ENCODE peak calls at places on chromosomes 1 and 21, in six cellular contexts. One of them, this sample, is unnamed.

GRCh38 chr1:21174230-21174629 is 2.5 kb downstream of the EIF4G3 start:
- DNase-seq in GM12878: no peak
- DNase-seq in HepG2: no peak
- DNase-seq in SK-N-SH: no peak
- DNase-seq in H1: no peak
- DNase-seq in K562: no peak
- DNase-seq in this sample: no peak

GRCh38 chr1:24369801-24370200 is 43.8 kb downstream of the STPG1 start:
- DNase-seq in SK-N-SH: no peak
- DNase-seq in K562: no peak
- DNase-seq in GM12878: no peak
- DNase-seq in H1: no peak
- DNase-seq in HepG2: no peak
- DNase-seq in this sample: no peak

GRCh38 chr1:114026797-114027196 is 47.5 kb downstream of the OLFML3 start:
- DNase-seq in SK-N-SH: no peak
- DNase-seq in HepG2: no peak
- DNase-seq in H1: no peak
- DNase-seq in GM12878: no peak
- DNase-seq in K562: no peak
- DNase-seq in this sample: no peak

GRCh38 chr1:119222271-119222670 is 81.8 kb upstream of the WARS2 start:
- DNase-seq in HepG2: no peak
- DNase-seq in H1: no peak
- DNase-seq in GM12878: peak; percentile 30
- DNase-seq in SK-N-SH: no peak
- DNase-seq in K562: no peak
- DNase-seq in this sample: no peak

GRCh38 chr1:65065535-65066378 is 82.2 kb upstream of the AK4 start:
- DNase-seq in K562: peak; percentile 38
- DNase-seq in GM12878: no peak
- DNase-seq in HepG2: no peak
- DNase-seq in SK-N-SH: peak; percentile 63
- DNase-seq in H1: no peak
- DNase-seq in this sample: no peak

GRCh38 chr1:56978819-56979218 is 13.0 kb upstream of the C8B start:
- DNase-seq in GM12878: no peak
- DNase-seq in H1: no peak
- DNase-seq in HepG2: no peak
- DNase-seq in K562: no peak
- DNase-seq in SK-N-SH: no peak
- DNase-seq in this sample: no peak

GRCh38 chr1:70504821-70505193 is 93.7 kb downstream of the CTH start:
- DNase-seq in SK-N-SH: peak; percentile 27
- DNase-seq in H1: no peak
- DNase-seq in K562: no peak
- DNase-seq in GM12878: no peak
- DNase-seq in HepG2: no peak
- DNase-seq in this sample: no peak

GRCh38 chr1:193729429-193729828 is 543.0 kb upstream of the B3GALT2 start:
- DNase-seq in SK-N-SH: no peak
- DNase-seq in HepG2: no peak
- DNase-seq in GM12878: no peak
- DNase-seq in K562: no peak
- DNase-seq in H1: no peak
- DNase-seq in this sample: no peak

GRCh38 chr1:69648486-69648885 is 80.8 kb downstream of the LRRC7 start:
- DNase-seq in SK-N-SH: no peak
- DNase-seq in GM12878: no peak
- DNase-seq in HepG2: no peak
- DNase-seq in H1: no peak
- DNase-seq in K562: no peak
- DNase-seq in this sample: no peak

GRCh38 chr1:41516168-41516961 is 31.9 kb upstream of the EDN2 start:
- DNase-seq in SK-N-SH: peak; percentile 97
- DNase-seq in H1: peak; percentile 62
- DNase-seq in GM12878: no peak
- DNase-seq in K562: peak; percentile 97
- DNase-seq in HepG2: peak; percentile 55
- DNase-seq in this sample: peak; percentile 68

GRCh38 chr1:173580081-173580480 is 22.8 kb downstream of the SLC9C2 start:
- DNase-seq in H1: no peak
- DNase-seq in GM12878: no peak
- DNase-seq in HepG2: no peak
- DNase-seq in K562: no peak
- DNase-seq in SK-N-SH: no peak
- DNase-seq in this sample: no peak

GRCh38 chr1:70847013-70847412 is 200.6 kb downstream of the PTGER3 start:
- DNase-seq in HepG2: no peak
- DNase-seq in SK-N-SH: no peak
- DNase-seq in GM12878: no peak
- DNase-seq in K562: no peak
- DNase-seq in H1: no peak
- DNase-seq in this sample: no peak

GRCh38 chr1:8082945-8083344 is 56.8 kb upstream of the ERRFI1 start:
- DNase-seq in SK-N-SH: no peak
- DNase-seq in HepG2: peak; percentile 73
- DNase-seq in K562: no peak
- DNase-seq in GM12878: no peak
- DNase-seq in H1: no peak
- DNase-seq in this sample: no peak

GRCh38 chr1:180930687-180931086 is 18.0 kb downstream of the KIAA1614 start:
- DNase-seq in HepG2: no peak
- DNase-seq in SK-N-SH: peak; percentile 86
- DNase-seq in H1: no peak
- DNase-seq in K562: no peak
- DNase-seq in GM12878: no peak
- DNase-seq in this sample: no peak

GRCh38 chr1:75472971-75473603 is 137.8 kb downstream of the SLC44A5 start:
- DNase-seq in GM12878: no peak
- DNase-seq in SK-N-SH: no peak
- DNase-seq in K562: no peak
- DNase-seq in H1: no peak
- DNase-seq in HepG2: no peak
- DNase-seq in this sample: no peak

GRCh38 chr1:187244623-187245022 is 415.9 kb downstream of the PLA2G4A start:
- DNase-seq in H1: no peak
- DNase-seq in K562: no peak
- DNase-seq in HepG2: no peak
- DNase-seq in SK-N-SH: no peak
- DNase-seq in GM12878: no peak
- DNase-seq in this sample: no peak

GRCh38 chr1:162908780-162909179 is 47.8 kb upstream of the CCDC190 start:
- DNase-seq in SK-N-SH: no peak
- DNase-seq in K562: no peak
- DNase-seq in HepG2: no peak
- DNase-seq in H1: no peak
- DNase-seq in GM12878: no peak
- DNase-seq in this sample: no peak

GRCh38 chr21:36992671-36993070 is 13.8 kb upstream of the RIPPLY3 start:
- DNase-seq in SK-N-SH: no peak
- DNase-seq in GM12878: no peak
- DNase-seq in K562: no peak
- DNase-seq in HepG2: no peak
- DNase-seq in H1: no peak
- DNase-seq in this sample: no peak

GRCh38 chr1:55089683-55090082 is 50.3 kb downstream of the PCSK9 start:
- DNase-seq in HepG2: no peak
- DNase-seq in GM12878: no peak
- DNase-seq in H1: no peak
- DNase-seq in K562: no peak
- DNase-seq in SK-N-SH: no peak
- DNase-seq in this sample: no peak

GRCh38 chr1:59901770-59902388 is 24.7 kb downstream of the CYP2J2 start:
- DNase-seq in SK-N-SH: no peak
- DNase-seq in GM12878: no peak
- DNase-seq in HepG2: no peak
- DNase-seq in K562: no peak
- DNase-seq in H1: no peak
- DNase-seq in this sample: no peak

GRCh38 chr1:112618114-112618720 is 724 bp downstream of the ST7L start:
- DNase-seq in K562: no peak
- DNase-seq in GM12878: no peak
- DNase-seq in SK-N-SH: peak; percentile 19
- DNase-seq in HepG2: no peak
- DNase-seq in H1: no peak
- DNase-seq in this sample: peak; percentile 29

GRCh38 chr1:8018492-8019228 is 7.4 kb downstream of the ERRFI1 start:
- DNase-seq in SK-N-SH: no peak
- DNase-seq in HepG2: no peak
- DNase-seq in GM12878: no peak
- DNase-seq in H1: no peak
- DNase-seq in K562: no peak
- DNase-seq in this sample: no peak

GRCh38 chr1:41474490-41475271 is 9.8 kb downstream of the EDN2 start:
- DNase-seq in K562: no peak
- DNase-seq in H1: no peak
- DNase-seq in HepG2: no peak
- DNase-seq in SK-N-SH: peak; percentile 71
- DNase-seq in GM12878: no peak
- DNase-seq in this sample: no peak

GRCh38 chr1:168470821-168471473 is 72.8 kb downstream of the XCL2 start:
- DNase-seq in HepG2: peak; percentile 56
- DNase-seq in GM12878: no peak
- DNase-seq in K562: peak; percentile 19
- DNase-seq in H1: no peak
- DNase-seq in SK-N-SH: no peak
- DNase-seq in this sample: no peak

GRCh38 chr1:116321766-116322175 is 51.3 kb upstream of the ATP1A1 start:
- DNase-seq in GM12878: no peak
- DNase-seq in SK-N-SH: no peak
- DNase-seq in H1: no peak
- DNase-seq in K562: no peak
- DNase-seq in HepG2: peak; percentile 43
- DNase-seq in this sample: no peak

GRCh38 chr1:92075311-92075710 is at the start of gene SETSIP:
- DNase-seq in K562: no peak
- DNase-seq in H1: no peak
- DNase-seq in HepG2: no peak
- DNase-seq in SK-N-SH: no peak
- DNase-seq in GM12878: no peak
- DNase-seq in this sample: no peak

DNA sequence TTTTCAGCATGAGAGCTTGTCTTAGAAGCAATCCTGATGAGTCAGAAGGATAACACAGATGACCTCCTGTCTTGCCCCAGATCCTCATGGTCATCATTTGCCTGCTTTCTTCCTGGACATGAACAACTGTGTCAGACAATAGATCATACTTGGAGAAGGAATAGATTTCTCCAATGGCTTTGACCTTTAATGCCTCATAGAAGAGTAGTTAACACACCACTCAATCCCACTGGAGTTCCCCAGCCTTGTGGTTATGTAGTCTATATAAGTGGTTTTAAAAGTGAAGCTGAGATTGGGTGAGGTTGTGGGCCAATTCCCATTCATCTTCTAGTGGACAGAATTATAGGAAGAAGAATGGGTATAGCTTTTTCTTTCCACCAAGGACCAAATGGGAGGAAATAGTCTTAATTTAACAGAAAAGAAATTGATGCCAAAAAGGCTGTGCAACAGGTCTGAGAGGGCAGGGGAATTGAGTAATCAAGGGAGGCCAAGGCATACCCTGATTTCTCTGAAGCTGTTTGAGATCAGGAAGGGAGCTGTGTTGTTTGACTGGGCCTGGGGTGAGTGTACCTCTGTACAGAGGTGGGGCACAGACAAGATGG is 14.4 kb downstream of the PRCC start:
- DNase-seq in K562: no peak
- DNase-seq in H1: no peak
- DNase-seq in SK-N-SH: no peak
- DNase-seq in GM12878: no peak
- DNase-seq in HepG2: no peak
- DNase-seq in this sample: no peak
- TF ChIP-seq GABPA in K562: no peak
- TF ChIP-seq GABPA in H1: no peak
- TF ChIP-seq GABPA in SK-N-SH: no peak
- TF ChIP-seq GABPA in GM12878: no peak
- TF ChIP-seq GABPA in HepG2: no peak
- TF ChIP-seq GABPA in this sample: no peak

DNA sequence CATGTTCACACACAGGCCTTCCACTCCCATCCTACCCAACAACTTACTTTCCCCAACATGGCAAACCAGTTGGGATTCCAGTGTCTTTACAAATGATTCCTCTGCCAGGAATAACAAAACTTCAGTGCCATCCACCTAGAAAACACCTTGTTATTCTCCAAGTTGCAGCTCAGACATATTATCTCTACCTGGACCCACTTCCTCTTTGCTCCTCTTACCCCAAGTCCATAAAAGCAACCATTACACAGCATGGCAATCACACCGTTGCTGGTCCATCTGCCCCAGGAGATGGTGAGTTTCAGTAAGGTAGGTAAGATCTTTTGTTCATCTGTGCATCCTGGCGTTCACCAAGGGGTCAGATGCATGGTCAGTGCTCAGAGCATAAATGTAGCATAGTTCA is 66.0 kb upstream of the CSF1 start:
- DNase-seq in H1: no peak
- DNase-seq in SK-N-SH: no peak
- DNase-seq in HepG2: no peak
- DNase-seq in K562: no peak
- DNase-seq in GM12878: no peak
- DNase-seq in this sample: no peak
- TF ChIP-seq GABPA in H1: no peak
- TF ChIP-seq GABPA in SK-N-SH: no peak
- TF ChIP-seq GABPA in HepG2: no peak
- TF ChIP-seq GABPA in K562: no peak
- TF ChIP-seq GABPA in GM12878: no peak
- TF ChIP-seq GABPA in this sample: no peak

DNA sequence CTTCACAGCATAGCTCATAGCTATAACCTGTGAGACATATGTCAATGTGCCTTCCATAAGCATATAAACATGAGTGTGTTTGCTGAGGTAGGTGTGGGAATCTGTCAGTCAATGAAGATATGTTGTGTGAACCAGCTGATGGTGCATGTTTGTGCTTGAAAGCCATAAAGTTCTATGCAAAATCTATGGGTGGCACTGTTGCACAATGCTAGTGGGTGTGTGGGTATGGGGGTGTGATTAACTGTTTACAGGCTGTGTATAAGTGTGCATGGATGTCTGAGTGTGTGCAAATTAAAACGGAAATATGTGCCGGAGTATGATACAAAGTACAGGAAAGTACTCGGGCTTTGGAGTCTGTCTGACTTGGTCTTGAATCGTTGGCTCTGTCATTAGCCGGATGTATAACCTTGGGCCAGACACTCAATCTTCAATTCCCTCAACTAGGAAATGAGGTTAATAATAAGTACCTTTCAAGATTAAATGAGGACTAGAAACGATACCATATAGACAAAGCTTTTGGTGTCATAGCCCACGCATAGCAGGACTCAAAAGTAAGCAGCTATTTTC is 926 bp upstream of the ATP2B4 start:
- DNase-seq in K562: peak; percentile 77
- DNase-seq in GM12878: peak; percentile 54
- DNase-seq in SK-N-SH: peak; percentile 66
- DNase-seq in HepG2: peak; percentile 16
- DNase-seq in H1: no peak
- DNase-seq in this sample: peak; percentile 75
- TF ChIP-seq GABPA in K562: no peak
- TF ChIP-seq GABPA in GM12878: no peak
- TF ChIP-seq GABPA in SK-N-SH: no peak
- TF ChIP-seq GABPA in HepG2: no peak
- TF ChIP-seq GABPA in H1: no peak
- TF ChIP-seq GABPA in this sample: no peak

GRCh38 chr1:15407579-15407978 is 2.1 kb upstream of the EFHD2 start:
- DNase-seq in SK-N-SH: no peak
- DNase-seq in GM12878: no peak
- DNase-seq in HepG2: no peak
- DNase-seq in K562: no peak
- DNase-seq in H1: no peak
- DNase-seq in this sample: no peak
- TF ChIP-seq GABPA in SK-N-SH: no peak
- TF ChIP-seq GABPA in GM12878: no peak
- TF ChIP-seq GABPA in HepG2: no peak
- TF ChIP-seq GABPA in K562: no peak
- TF ChIP-seq GABPA in H1: no peak
- TF ChIP-seq GABPA in this sample: no peak

This sample was measured in HL-60.